ENCODE peak calls at places on chromosome 1, in four cellular contexts. G is A549, Z is HepG2, F is H1. R is an unnamed sample.
A peak's percentile ranks its signal among the peaks of the same experiment; 100 is the strongest.

GRCh38 chr1:110107867-110108469 is 4.3 kb upstream of the UBL4B start:
- DNase-seq in G (no peak), Z (no peak), F (no peak), R (no peak)

GRCh38 chr1:179707406-179707805 is 35.7 kb upstream of the FAM163A start:
- DNase-seq in G (no peak), Z (no peak), F (no peak), R (no peak)

GRCh38 chr1:237681210-237681609 is 209.5 kb downstream of the ZP4 start:
- DNase-seq in G (no peak), Z (no peak), F (no peak), R (no peak)

GRCh38 chr1:97920275-97920831 is 481 bp downstream of the DPYD start:
- DNase-seq in G (peak; percentile 34), Z (peak; percentile 3), F (no peak), R (no peak)

GRCh38 chr1:30929135-30929889 is 20.8 kb upstream of the SDC3 start:
- DNase-seq in G (peak; percentile 37), Z (peak; percentile 68), F (peak; percentile 25), R (peak; percentile 74)

GRCh38 chr1:93331412-93331811 is 14.3 kb upstream of the DR1 start:
- DNase-seq in G (no peak), Z (no peak), F (no peak), R (no peak)

GRCh38 chr1:67316180-67316902 is 8.7 kb downstream of the IL12RB2 start:
- DNase-seq in G (no peak), Z (no peak), F (no peak), R (no peak)

GRCh38 chr1:183477986-183478781 is 5.9 kb downstream of the SMG7 start:
- DNase-seq in G (no peak), Z (no peak), F (no peak), R (no peak)

GRCh38 chr1:21251773-21252471 is 38.3 kb downstream of the ECE1 start:
- DNase-seq in G (peak; percentile 73), Z (peak; percentile 91), F (no peak), R (no peak)

GRCh38 chr1:64624446-64624766 is 120.5 kb upstream of the RAVER2 start:
- DNase-seq in G (no peak), Z (no peak), F (no peak), R (no peak)

GRCh38 chr1:39089811-39090519 is 63.8 kb downstream of the NDUFS5 start:
- DNase-seq in G (no peak), Z (no peak), F (no peak), R (no peak)

GRCh38 chr1:174153085-174153824 is 6.1 kb upstream of the RABGAP1L start:
- DNase-seq in G (peak; percentile 27), Z (peak; percentile 39), F (no peak), R (no peak)

GRCh38 chr1:114063544-114063943 is 84.3 kb downstream of the OLFML3 start:
- DNase-seq in G (no peak), Z (no peak), F (no peak), R (no peak)

GRCh38 chr1:177082855-177083741 is 81.4 kb downstream of the ASTN1 start:
- DNase-seq in G (no peak), Z (no peak), F (no peak), R (no peak)

GRCh38 chr1:200445213-200445612 is 35.4 kb upstream of the ZNF281 start:
- DNase-seq in G (no peak), Z (no peak), F (no peak), R (no peak)

GRCh38 chr1:247746391-247746935 is 1.5 kb downstream of the OR14A2 start:
- DNase-seq in G (no peak), Z (no peak), F (no peak), R (no peak)

GRCh38 chr1:46718727-46719622 is at the start of gene EFCAB14:
- DNase-seq in G (peak; percentile 91), Z (peak; percentile 92), F (peak; percentile 96), R (peak; percentile 100)
- TF ChIP-seq RNF2 in G (no peak), Z (peak; percentile 62), F (no peak), R (peak; percentile 87)

DNA sequence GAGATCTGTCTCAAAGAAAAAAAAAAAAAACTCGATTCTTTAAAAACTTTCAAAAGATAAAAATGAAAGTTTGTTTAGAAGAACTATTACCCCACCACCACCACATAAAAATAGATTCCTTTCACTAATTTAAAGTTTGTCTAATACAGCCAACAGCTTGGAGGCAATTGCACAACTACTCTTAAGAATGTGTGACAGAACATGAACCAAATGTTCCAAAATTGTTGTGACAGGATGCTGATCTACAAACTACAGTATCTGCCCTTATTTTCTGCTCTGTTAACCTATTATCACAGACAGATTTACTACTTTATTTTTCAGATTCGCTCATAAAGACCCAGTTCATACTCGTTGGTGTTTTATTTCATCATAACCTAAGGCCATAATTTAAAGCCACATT is 5.5 kb upstream of the TGFBR3 start:
- DNase-seq in G (no peak), Z (no peak), F (no peak), R (no peak)
- TF ChIP-seq RNF2 in G (no peak), Z (no peak), F (no peak), R (no peak)

DNA sequence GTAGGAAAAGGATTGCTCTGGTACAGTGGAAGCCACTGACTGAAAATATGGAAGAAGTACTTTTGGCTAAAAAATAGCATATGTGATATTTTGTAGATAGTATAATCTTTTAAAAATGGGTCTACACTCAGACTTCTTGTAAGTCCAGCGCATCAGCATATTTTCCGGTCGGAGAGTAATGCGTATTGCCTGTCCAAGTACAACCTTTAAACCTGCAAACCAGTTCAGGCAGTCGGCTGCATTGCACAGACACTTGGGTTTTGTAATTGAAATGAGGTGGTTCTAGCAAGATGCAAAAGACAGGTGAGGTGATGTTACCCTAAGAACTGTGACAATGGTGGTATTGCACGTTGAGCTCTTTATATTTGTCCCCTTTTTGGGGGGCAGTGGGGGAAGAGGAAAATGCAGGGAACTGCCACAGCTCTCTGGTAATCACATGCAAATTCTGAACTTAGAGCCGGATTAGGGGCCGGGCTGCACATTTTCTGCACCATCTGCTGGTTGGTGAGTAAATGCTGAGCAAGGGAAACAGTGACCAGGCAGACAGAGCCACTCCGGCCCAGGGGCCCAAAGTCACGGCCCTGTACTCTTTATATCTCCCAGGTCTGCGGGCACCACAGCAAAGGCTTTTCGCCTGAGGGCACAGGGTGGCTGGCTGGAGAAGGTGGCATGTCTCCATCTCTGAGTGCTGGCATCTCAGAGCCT is 2.3 kb downstream of the GPR137B start:
- DNase-seq in G (no peak), Z (no peak), F (no peak), R (no peak)
- TF ChIP-seq RNF2 in G (no peak), Z (no peak), F (no peak), R (no peak)

GRCh38 chr1:152014943-152015342 is 21.3 kb upstream of the S100A10 start:
- DNase-seq in G (no peak), Z (no peak), F (no peak), R (no peak)

GRCh38 chr1:152015766-152016165 is 21.0 kb downstream of the S100A11 start:
- DNase-seq in G (no peak), Z (no peak), F (no peak), R (no peak)

GRCh38 chr1:152018537-152018936 is 18.3 kb downstream of the S100A11 start:
- DNase-seq in G (peak; percentile 42), Z (no peak), F (no peak), R (no peak)

GRCh38 chr1:152009691-152010090 is 16.0 kb upstream of the S100A10 start:
- DNase-seq in G (no peak), Z (no peak), F (no peak), R (no peak)

GRCh38 chr1:152013664-152014237 is 20.1 kb upstream of the S100A10 start:
- DNase-seq in G (peak; percentile 72), Z (no peak), F (no peak), R (peak; percentile 56)
- TF ChIP-seq RNF2 in G (no peak), Z (no peak), F (no peak), R (no peak)

GRCh38 chr1:1197551-1198422 is 8.6 kb downstream of the TNFRSF18 start:
- DNase-seq in G (no peak), Z (no peak), F (no peak), R (no peak)
- TF ChIP-seq RNF2 in G (no peak), Z (no peak), F (no peak), R (no peak)